ENCODE peak calls at places on chromosomes 16 and 17, in five cellular contexts. One of them, this sample, is unnamed.

GRCh38 chr17:78132086-78132676 is 1.6 kb downstream of the TMC8 start:
- DNase-seq in Right ventricle myocardium superior: no peak
- DNase-seq in stimulated activated CD8-positive, alpha-beta memory T cell treated with anti-CD3 and anti-CD28 coated beads, Interleukin-15, amount 100 ng/mL, for 1 hour: peak; percentile 47
- DNase-seq in progenitor cell of endocrine pancreas: peak; percentile 43
- DNase-seq in KBM-7: peak; percentile 67
- DNase-seq in this sample: no peak

GRCh38 chr17:29205047-29205446 is 24.8 kb upstream of the MYO18A start:
- DNase-seq in stimulated activated CD8-positive, alpha-beta memory T cell treated with anti-CD3 and anti-CD28 coated beads, Interleukin-15, amount 100 ng/mL, for 1 hour: no peak
- DNase-seq in progenitor cell of endocrine pancreas: no peak
- DNase-seq in Right ventricle myocardium superior: no peak
- DNase-seq in KBM-7: no peak
- DNase-seq in this sample: no peak

GRCh38 chr17:29165261-29165660 is 14.9 kb downstream of the MYO18A start:
- DNase-seq in stimulated activated CD8-positive, alpha-beta memory T cell treated with anti-CD3 and anti-CD28 coated beads, Interleukin-15, amount 100 ng/mL, for 1 hour: no peak
- DNase-seq in progenitor cell of endocrine pancreas: no peak
- DNase-seq in Right ventricle myocardium superior: no peak
- DNase-seq in KBM-7: no peak
- DNase-seq in this sample: no peak

GRCh38 chr17:44039829-44040635 is 25.3 kb upstream of the TMEM101 start:
- DNase-seq in KBM-7: no peak
- DNase-seq in progenitor cell of endocrine pancreas: no peak
- DNase-seq in Right ventricle myocardium superior: no peak
- DNase-seq in stimulated activated CD8-positive, alpha-beta memory T cell treated with anti-CD3 and anti-CD28 coated beads, Interleukin-15, amount 100 ng/mL, for 1 hour: no peak
- DNase-seq in this sample: no peak

GRCh38 chr16:75263291-75263962 is 12.0 kb upstream of the BCAR1 start:
- DNase-seq in Right ventricle myocardium superior: peak; percentile 42
- DNase-seq in progenitor cell of endocrine pancreas: no peak
- DNase-seq in KBM-7: no peak
- DNase-seq in stimulated activated CD8-positive, alpha-beta memory T cell treated with anti-CD3 and anti-CD28 coated beads, Interleukin-15, amount 100 ng/mL, for 1 hour: no peak
- DNase-seq in this sample: no peak

GRCh38 chr16:81410643-81411235 is 33.9 kb upstream of the CMIP start:
- DNase-seq in Right ventricle myocardium superior: no peak
- DNase-seq in KBM-7: no peak
- DNase-seq in progenitor cell of endocrine pancreas: no peak
- DNase-seq in stimulated activated CD8-positive, alpha-beta memory T cell treated with anti-CD3 and anti-CD28 coated beads, Interleukin-15, amount 100 ng/mL, for 1 hour: no peak
- DNase-seq in this sample: no peak

GRCh38 chr16:21253470-21253869 is 20.0 kb downstream of the ANKS4B start:
- DNase-seq in Right ventricle myocardium superior: no peak
- DNase-seq in stimulated activated CD8-positive, alpha-beta memory T cell treated with anti-CD3 and anti-CD28 coated beads, Interleukin-15, amount 100 ng/mL, for 1 hour: no peak
- DNase-seq in progenitor cell of endocrine pancreas: no peak
- DNase-seq in KBM-7: no peak
- DNase-seq in this sample: no peak

GRCh38 chr16:3656491-3657468 is 2.3 kb downstream of the DNASE1 start:
- DNase-seq in stimulated activated CD8-positive, alpha-beta memory T cell treated with anti-CD3 and anti-CD28 coated beads, Interleukin-15, amount 100 ng/mL, for 1 hour: no peak
- DNase-seq in KBM-7: no peak
- DNase-seq in Right ventricle myocardium superior: peak; percentile 30
- DNase-seq in progenitor cell of endocrine pancreas: no peak
- DNase-seq in this sample: no peak

GRCh38 chr17:20998571-20999043 is 44.2 kb downstream of the USP22 start:
- DNase-seq in stimulated activated CD8-positive, alpha-beta memory T cell treated with anti-CD3 and anti-CD28 coated beads, Interleukin-15, amount 100 ng/mL, for 1 hour: no peak
- DNase-seq in progenitor cell of endocrine pancreas: no peak
- DNase-seq in Right ventricle myocardium superior: no peak
- DNase-seq in KBM-7: no peak
- DNase-seq in this sample: peak; percentile 24

GRCh38 chr16:71894229-71894920 is 956 bp upstream of the IST1 start:
- DNase-seq in stimulated activated CD8-positive, alpha-beta memory T cell treated with anti-CD3 and anti-CD28 coated beads, Interleukin-15, amount 100 ng/mL, for 1 hour: no peak
- DNase-seq in KBM-7: peak; percentile 82
- DNase-seq in Right ventricle myocardium superior: peak; percentile 53
- DNase-seq in progenitor cell of endocrine pancreas: no peak
- DNase-seq in this sample: peak; percentile 86

GRCh38 chr16:1520461-1520860 is 13.0 kb upstream of the TMEM204 start:
- DNase-seq in Right ventricle myocardium superior: no peak
- DNase-seq in progenitor cell of endocrine pancreas: no peak
- DNase-seq in stimulated activated CD8-positive, alpha-beta memory T cell treated with anti-CD3 and anti-CD28 coated beads, Interleukin-15, amount 100 ng/mL, for 1 hour: no peak
- DNase-seq in KBM-7: no peak
- DNase-seq in this sample: no peak

GRCh38 chr17:2023692-2024571 is 1.2 kb downstream of the RTN4RL1 start:
- DNase-seq in progenitor cell of endocrine pancreas: peak; percentile 64
- DNase-seq in KBM-7: peak; percentile 85
- DNase-seq in stimulated activated CD8-positive, alpha-beta memory T cell treated with anti-CD3 and anti-CD28 coated beads, Interleukin-15, amount 100 ng/mL, for 1 hour: no peak
- DNase-seq in Right ventricle myocardium superior: no peak
- DNase-seq in this sample: peak; percentile 49

GRCh38 chr16:84780977-84781376 is 38.8 kb upstream of the CRISPLD2 start:
- DNase-seq in progenitor cell of endocrine pancreas: no peak
- DNase-seq in stimulated activated CD8-positive, alpha-beta memory T cell treated with anti-CD3 and anti-CD28 coated beads, Interleukin-15, amount 100 ng/mL, for 1 hour: no peak
- DNase-seq in KBM-7: no peak
- DNase-seq in Right ventricle myocardium superior: no peak
- DNase-seq in this sample: no peak

GRCh38 chr17:57481901-57482300 is 225.6 kb downstream of the MSI2 start:
- DNase-seq in KBM-7: no peak
- DNase-seq in progenitor cell of endocrine pancreas: no peak
- DNase-seq in Right ventricle myocardium superior: no peak
- DNase-seq in stimulated activated CD8-positive, alpha-beta memory T cell treated with anti-CD3 and anti-CD28 coated beads, Interleukin-15, amount 100 ng/mL, for 1 hour: no peak
- DNase-seq in this sample: no peak

GRCh38 chr17:50501054-50501453 is 7.2 kb upstream of the MYCBPAP start:
- DNase-seq in stimulated activated CD8-positive, alpha-beta memory T cell treated with anti-CD3 and anti-CD28 coated beads, Interleukin-15, amount 100 ng/mL, for 1 hour: no peak
- DNase-seq in KBM-7: peak; percentile 19
- DNase-seq in progenitor cell of endocrine pancreas: no peak
- DNase-seq in Right ventricle myocardium superior: no peak
- DNase-seq in this sample: peak; percentile 36

GRCh38 chr16:80804061-80804450 is 342 bp downstream of the CDYL2 start:
- DNase-seq in Right ventricle myocardium superior: peak; percentile 72
- DNase-seq in KBM-7: peak; percentile 49
- DNase-seq in stimulated activated CD8-positive, alpha-beta memory T cell treated with anti-CD3 and anti-CD28 coated beads, Interleukin-15, amount 100 ng/mL, for 1 hour: no peak
- DNase-seq in progenitor cell of endocrine pancreas: no peak
- DNase-seq in this sample: peak; percentile 34

GRCh38 chr17:50466371-50467113 is 2.1 kb downstream of the CHAD start:
- DNase-seq in KBM-7: no peak
- DNase-seq in Right ventricle myocardium superior: no peak
- DNase-seq in progenitor cell of endocrine pancreas: no peak
- DNase-seq in stimulated activated CD8-positive, alpha-beta memory T cell treated with anti-CD3 and anti-CD28 coated beads, Interleukin-15, amount 100 ng/mL, for 1 hour: no peak
- DNase-seq in this sample: no peak